ENCODE peak calls at places on chromosomes 7 and 10, in nine cellular contexts. One of them, this sample, is unnamed.

GRCh38 chr10:24721254-24722106 is 2.2 kb downstream of the ARHGAP21 start:
- DNase-seq in IMR-90: peak
- DNase-seq in adrenal gland: peak
- DNase-seq in uterus: peak
- DNase-seq in lower leg skin: peak
- DNase-seq in A549: peak
- DNase-seq in heart left ventricle: peak
- DNase-seq in vagina: no peak
- DNase-seq in NB4: no peak
- DNase-seq in this sample: peak

GRCh38 chr10:109624939-109625338 is 298.4 kb downstream of the XPNPEP1 start:
- DNase-seq in IMR-90: no peak
- DNase-seq in adrenal gland: no peak
- DNase-seq in uterus: no peak
- DNase-seq in lower leg skin: no peak
- DNase-seq in A549: no peak
- DNase-seq in heart left ventricle: no peak
- DNase-seq in vagina: no peak
- DNase-seq in NB4: no peak
- DNase-seq in this sample: no peak

GRCh38 chr10:77819210-77820140 is 107.1 kb downstream of the DLG5 start:
- DNase-seq in IMR-90: no peak
- DNase-seq in adrenal gland: no peak
- DNase-seq in uterus: no peak
- DNase-seq in lower leg skin: no peak
- DNase-seq in A549: no peak
- DNase-seq in heart left ventricle: peak
- DNase-seq in vagina: no peak
- DNase-seq in NB4: no peak
- DNase-seq in this sample: no peak

GRCh38 chr10:30491204-30491603 is 57.2 kb downstream of the MAP3K8 start:
- DNase-seq in IMR-90: peak
- DNase-seq in adrenal gland: peak
- DNase-seq in uterus: no peak
- DNase-seq in lower leg skin: peak
- DNase-seq in A549: no peak
- DNase-seq in heart left ventricle: no peak
- DNase-seq in vagina: no peak
- DNase-seq in NB4: peak
- DNase-seq in this sample: no peak

GRCh38 chr10:59773088-59773487 is 19.8 kb upstream of the MRLN start:
- DNase-seq in IMR-90: no peak
- DNase-seq in adrenal gland: no peak
- DNase-seq in uterus: no peak
- DNase-seq in lower leg skin: no peak
- DNase-seq in A549: no peak
- DNase-seq in heart left ventricle: no peak
- DNase-seq in vagina: no peak
- DNase-seq in NB4: no peak
- DNase-seq in this sample: no peak

GRCh38 chr10:35924726-35925125 is 282.6 kb upstream of the FZD8 start:
- DNase-seq in IMR-90: no peak
- DNase-seq in adrenal gland: no peak
- DNase-seq in uterus: no peak
- DNase-seq in lower leg skin: no peak
- DNase-seq in A549: no peak
- DNase-seq in heart left ventricle: no peak
- DNase-seq in vagina: no peak
- DNase-seq in NB4: no peak
- DNase-seq in this sample: no peak

GRCh38 chr10:88881335-88881734 is 1.3 kb downstream of the STAMBPL1 start:
- DNase-seq in IMR-90: no peak
- DNase-seq in adrenal gland: no peak
- DNase-seq in uterus: no peak
- DNase-seq in lower leg skin: no peak
- DNase-seq in A549: no peak
- DNase-seq in heart left ventricle: no peak
- DNase-seq in vagina: no peak
- DNase-seq in NB4: peak
- DNase-seq in this sample: no peak

GRCh38 chr7:127251458-127252379 is 1.0 kb downstream of the GRM8 start:
- DNase-seq in IMR-90: no peak
- DNase-seq in adrenal gland: peak
- DNase-seq in uterus: no peak
- DNase-seq in lower leg skin: no peak
- DNase-seq in A549: no peak
- DNase-seq in heart left ventricle: no peak
- DNase-seq in vagina: no peak
- DNase-seq in NB4: no peak
- DNase-seq in this sample: no peak

GRCh38 chr7:50860598-50860997 is 77.9 kb upstream of the GRB10 start:
- DNase-seq in IMR-90: no peak
- DNase-seq in adrenal gland: no peak
- DNase-seq in uterus: no peak
- DNase-seq in lower leg skin: no peak
- DNase-seq in A549: no peak
- DNase-seq in heart left ventricle: no peak
- DNase-seq in vagina: peak
- DNase-seq in NB4: no peak
- DNase-seq in this sample: no peak

GRCh38 chr10:92880912-92881311 is 32.6 kb downstream of the EXOC6 start:
- DNase-seq in IMR-90: no peak
- DNase-seq in adrenal gland: no peak
- DNase-seq in uterus: no peak
- DNase-seq in lower leg skin: no peak
- DNase-seq in A549: no peak
- DNase-seq in heart left ventricle: no peak
- DNase-seq in vagina: no peak
- DNase-seq in NB4: no peak
- DNase-seq in this sample: no peak

GRCh38 chr7:108418941-108419340 is 37.3 kb downstream of the NRCAM start:
- DNase-seq in IMR-90: no peak
- DNase-seq in adrenal gland: no peak
- DNase-seq in uterus: no peak
- DNase-seq in lower leg skin: no peak
- DNase-seq in A549: no peak
- DNase-seq in heart left ventricle: no peak
- DNase-seq in vagina: no peak
- DNase-seq in NB4: peak
- DNase-seq in this sample: no peak

GRCh38 chr10:60350400-60350799 is 39.3 kb downstream of the ANK3 start:
- DNase-seq in IMR-90: peak
- DNase-seq in adrenal gland: no peak
- DNase-seq in uterus: no peak
- DNase-seq in lower leg skin: no peak
- DNase-seq in A549: no peak
- DNase-seq in heart left ventricle: no peak
- DNase-seq in vagina: no peak
- DNase-seq in NB4: no peak
- DNase-seq in this sample: no peak

GRCh38 chr10:79050896-79051555 is 17.7 kb upstream of the ZMIZ1 start:
- DNase-seq in IMR-90: no peak
- DNase-seq in adrenal gland: no peak
- DNase-seq in uterus: peak
- DNase-seq in lower leg skin: peak
- DNase-seq in A549: no peak
- DNase-seq in heart left ventricle: peak
- DNase-seq in vagina: no peak
- DNase-seq in NB4: no peak
- DNase-seq in this sample: no peak

GRCh38 chr10:114855776-114856543 is 34.4 kb downstream of the FHIP2A start:
- DNase-seq in IMR-90: peak
- DNase-seq in adrenal gland: no peak
- DNase-seq in uterus: no peak
- DNase-seq in lower leg skin: no peak
- DNase-seq in A549: no peak
- DNase-seq in heart left ventricle: no peak
- DNase-seq in vagina: no peak
- DNase-seq in NB4: no peak
- DNase-seq in this sample: no peak

GRCh38 chr7:87852306-87852705 is 23.9 kb downstream of the SLC25A40 start:
- DNase-seq in IMR-90: no peak
- DNase-seq in adrenal gland: no peak
- DNase-seq in uterus: no peak
- DNase-seq in lower leg skin: no peak
- DNase-seq in A549: no peak
- DNase-seq in heart left ventricle: no peak
- DNase-seq in vagina: no peak
- DNase-seq in NB4: peak
- DNase-seq in this sample: no peak

GRCh38 chr10:110307805-110308204 is 3.1 kb upstream of the SMNDC1 start:
- DNase-seq in IMR-90: no peak
- DNase-seq in adrenal gland: no peak
- DNase-seq in uterus: no peak
- DNase-seq in lower leg skin: no peak
- DNase-seq in A549: no peak
- DNase-seq in heart left ventricle: no peak
- DNase-seq in vagina: no peak
- DNase-seq in NB4: no peak
- DNase-seq in this sample: no peak

GRCh38 chr10:133235265-133235664 is 2.4 kb upstream of the VENTX start:
- DNase-seq in IMR-90: no peak
- DNase-seq in adrenal gland: no peak
- DNase-seq in uterus: no peak
- DNase-seq in lower leg skin: no peak
- DNase-seq in A549: no peak
- DNase-seq in heart left ventricle: no peak
- DNase-seq in vagina: no peak
- DNase-seq in NB4: peak
- DNase-seq in this sample: no peak

GRCh38 chr10:113273877-113274829 is 278.7 kb upstream of the HABP2 start:
- DNase-seq in IMR-90: no peak
- DNase-seq in adrenal gland: no peak
- DNase-seq in uterus: peak
- DNase-seq in lower leg skin: no peak
- DNase-seq in A549: no peak
- DNase-seq in heart left ventricle: peak
- DNase-seq in vagina: no peak
- DNase-seq in NB4: no peak
- DNase-seq in this sample: no peak

GRCh38 chr10:69413221-69413865 is 3.4 kb downstream of the TACR2 start:
- DNase-seq in IMR-90: peak
- DNase-seq in adrenal gland: peak
- DNase-seq in uterus: peak
- DNase-seq in lower leg skin: peak
- DNase-seq in A549: peak
- DNase-seq in heart left ventricle: peak
- DNase-seq in vagina: no peak
- DNase-seq in NB4: peak
- DNase-seq in this sample: peak

GRCh38 chr7:132489776-132490237 is 86.5 kb downstream of the PLXNA4 start:
- DNase-seq in IMR-90: no peak
- DNase-seq in adrenal gland: no peak
- DNase-seq in uterus: no peak
- DNase-seq in lower leg skin: no peak
- DNase-seq in A549: no peak
- DNase-seq in heart left ventricle: no peak
- DNase-seq in vagina: no peak
- DNase-seq in NB4: no peak
- DNase-seq in this sample: no peak

GRCh38 chr10:44858988-44859387 is 52.1 kb upstream of the TMEM72 start:
- DNase-seq in IMR-90: peak
- DNase-seq in adrenal gland: no peak
- DNase-seq in uterus: no peak
- DNase-seq in lower leg skin: peak
- DNase-seq in A549: no peak
- DNase-seq in heart left ventricle: no peak
- DNase-seq in vagina: no peak
- DNase-seq in NB4: no peak
- DNase-seq in this sample: no peak

GRCh38 chr7:42494199-42494710 is 257.2 kb upstream of the GLI3 start:
- DNase-seq in IMR-90: no peak
- DNase-seq in adrenal gland: no peak
- DNase-seq in uterus: no peak
- DNase-seq in lower leg skin: no peak
- DNase-seq in A549: no peak
- DNase-seq in heart left ventricle: no peak
- DNase-seq in vagina: no peak
- DNase-seq in NB4: no peak
- DNase-seq in this sample: no peak

GRCh38 chr7:100435401-100436304 is 644 bp downstream of the PPP1R35 start:
- DNase-seq in IMR-90: no peak
- DNase-seq in adrenal gland: peak
- DNase-seq in uterus: peak
- DNase-seq in lower leg skin: peak
- DNase-seq in A549: peak
- DNase-seq in heart left ventricle: peak
- DNase-seq in vagina: no peak
- DNase-seq in NB4: peak
- DNase-seq in this sample: no peak
- TF ChIP-seq POLR2A in IMR-90: no peak
- TF ChIP-seq POLR2A in adrenal gland: no peak
- TF ChIP-seq POLR2A in uterus: no peak
- TF ChIP-seq POLR2A in lower leg skin: no peak
- TF ChIP-seq POLR2A in A549: no peak
- TF ChIP-seq POLR2A in heart left ventricle: peak
- TF ChIP-seq POLR2A in vagina: no peak
- TF ChIP-seq POLR2A in NB4: no peak
- TF ChIP-seq POLR2A in this sample: no peak

GRCh38 chr7:140689199-140690152 is 7.0 kb upstream of the NDUFB2 start:
- DNase-seq in IMR-90: no peak
- DNase-seq in adrenal gland: no peak
- DNase-seq in uterus: no peak
- DNase-seq in lower leg skin: no peak
- DNase-seq in A549: no peak
- DNase-seq in heart left ventricle: no peak
- DNase-seq in vagina: no peak
- DNase-seq in NB4: no peak
- DNase-seq in this sample: no peak
- TF ChIP-seq CTCF in IMR-90: no peak
- TF ChIP-seq CTCF in adrenal gland: no peak
- TF ChIP-seq CTCF in uterus: no peak
- TF ChIP-seq CTCF in lower leg skin: no peak
- TF ChIP-seq CTCF in A549: no peak
- TF ChIP-seq CTCF in heart left ventricle: no peak
- TF ChIP-seq CTCF in vagina: no peak
- TF ChIP-seq CTCF in NB4: no peak
- TF ChIP-seq CTCF in this sample: no peak

DNA sequence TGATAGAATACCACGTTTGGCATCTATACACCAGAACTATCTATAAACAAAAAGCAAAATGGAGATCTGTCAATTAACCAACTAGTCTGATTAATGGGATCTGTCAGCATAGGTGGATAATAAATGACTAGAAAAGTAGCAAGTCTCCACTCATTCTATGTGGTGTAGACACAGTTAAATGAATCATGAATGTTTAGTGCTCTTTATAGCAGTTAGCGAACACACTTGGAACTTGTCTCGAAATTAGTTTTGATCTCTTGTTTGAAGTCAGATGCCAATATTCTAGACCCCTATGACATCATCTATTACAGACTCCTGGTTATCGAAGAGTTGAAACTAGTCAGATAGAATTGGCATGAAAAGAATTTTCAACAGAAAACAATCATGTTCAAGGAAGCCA is 259.7 kb downstream of the AHR start:
- DNase-seq in IMR-90: no peak
- DNase-seq in adrenal gland: no peak
- DNase-seq in uterus: no peak
- DNase-seq in lower leg skin: no peak
- DNase-seq in A549: no peak
- DNase-seq in heart left ventricle: no peak
- DNase-seq in vagina: no peak
- DNase-seq in NB4: no peak
- DNase-seq in this sample: no peak
- H3K4me3 ChIP-seq in IMR-90: no peak
- H3K4me3 ChIP-seq in adrenal gland: no peak
- H3K4me3 ChIP-seq in uterus: no peak
- H3K4me3 ChIP-seq in lower leg skin: no peak
- H3K4me3 ChIP-seq in A549: peak
- H3K4me3 ChIP-seq in heart left ventricle: no peak
- H3K4me3 ChIP-seq in vagina: no peak
- H3K4me3 ChIP-seq in NB4: no peak
- H3K4me3 ChIP-seq in this sample: no peak

GRCh38 chr7:23470290-23471089 is at the start of gene IGF2BP3:
- DNase-seq in IMR-90: peak
- DNase-seq in adrenal gland: no peak
- DNase-seq in uterus: no peak
- DNase-seq in lower leg skin: no peak
- DNase-seq in A549: peak
- DNase-seq in heart left ventricle: no peak
- DNase-seq in vagina: peak
- DNase-seq in NB4: peak
- DNase-seq in this sample: no peak
- TF ChIP-seq POLR2A in IMR-90: peak
- TF ChIP-seq POLR2A in adrenal gland: no peak
- TF ChIP-seq POLR2A in uterus: no peak
- TF ChIP-seq POLR2A in lower leg skin: no peak
- TF ChIP-seq POLR2A in A549: peak
- TF ChIP-seq POLR2A in heart left ventricle: no peak
- TF ChIP-seq POLR2A in vagina: no peak
- TF ChIP-seq POLR2A in NB4: peak
- TF ChIP-seq POLR2A in this sample: no peak